ENCODE peak calls at places on chromosomes 6 and 20, in ten cellular contexts. X, C, A, W, T, O, U, Y, N and M are unnamed samples.

GRCh38 chr6:658244-658643 is 1.3 kb upstream of the HUS1B start:
- DNase-seq in X (peak), C (no peak), A (no peak), W (peak), T (no peak), O (no peak), U (peak), Y (no peak), N (no peak), M (no peak)

GRCh38 chr20:2381303-2381702 is 602 bp downstream of the TGM6 start:
- DNase-seq in X (no peak), C (no peak), A (no peak), W (no peak), T (no peak), O (no peak), U (no peak), Y (no peak), N (no peak), M (no peak)

GRCh38 chr20:53080969-53081871 is 109.1 kb downstream of the TSHZ2 start:
- DNase-seq in X (no peak), C (no peak), A (peak), W (no peak), T (no peak), O (no peak), U (peak), Y (no peak), N (peak), M (no peak)

GRCh38 chr20:58839474-58839874 is 11.2 kb downstream of the GNAS-AS1 start:
- DNase-seq in X (no peak), C (no peak), A (peak), W (peak), T (no peak), O (peak), U (peak), Y (peak), N (peak), M (peak)

GRCh38 chr6:106141441-106142237 is 55.5 kb downstream of the PRDM1 start:
- DNase-seq in X (no peak), C (no peak), A (peak), W (no peak), T (no peak), O (peak), U (peak), Y (no peak), N (no peak), M (peak)

GRCh38 chr20:45269754-45270270 is 15.4 kb upstream of the SLPI start:
- DNase-seq in X (no peak), C (no peak), A (no peak), W (no peak), T (no peak), O (no peak), U (no peak), Y (no peak), N (peak), M (no peak)

GRCh38 chr6:21598662-21599061 is 5.1 kb downstream of the SOX4 start:
- DNase-seq in X (no peak), C (no peak), A (peak), W (peak), T (no peak), O (no peak), U (peak), Y (no peak), N (no peak), M (no peak)

GRCh38 chr6:143969077-143969476 is 39.0 kb downstream of the PLAGL1 start:
- DNase-seq in X (no peak), C (no peak), A (no peak), W (no peak), T (no peak), O (no peak), U (no peak), Y (no peak), N (no peak), M (no peak)

GRCh38 chr6:100446115-100446921 is 18.4 kb downstream of the SIM1 start:
- DNase-seq in X (no peak), C (no peak), A (no peak), W (no peak), T (no peak), O (no peak), U (no peak), Y (peak), N (no peak), M (no peak)

GRCh38 chr20:8505817-8506216 is 373.8 kb downstream of the PLCB1 start:
- DNase-seq in X (no peak), C (no peak), A (no peak), W (no peak), T (no peak), O (no peak), U (no peak), Y (no peak), N (no peak), M (no peak)

GRCh38 chr20:56400001-56400640 is 7.7 kb downstream of the CSTF1 start:
- DNase-seq in X (peak), C (peak), A (peak), W (peak), T (peak), O (peak), U (peak), Y (no peak), N (peak), M (peak)

GRCh38 chr20:64161595-64162238 is 2.5 kb upstream of the MYT1 start:
- DNase-seq in X (peak), C (peak), A (peak), W (peak), T (no peak), O (peak), U (peak), Y (no peak), N (peak), M (no peak)
- H3K4me3 ChIP-seq in X (no peak), C (no peak), A (no peak), W (no peak), T (no peak), O (no peak), U (no peak), Y (no peak), N (no peak), M (no peak)

GRCh38 chr6:40285535-40285934 is 301.6 kb downstream of the LRFN2 start:
- DNase-seq in X (no peak), C (no peak), A (no peak), W (no peak), T (no peak), O (no peak), U (no peak), Y (no peak), N (no peak), M (no peak)
- H3K4me3 ChIP-seq in X (no peak), C (no peak), A (no peak), W (no peak), T (no peak), O (no peak), U (no peak), Y (no peak), N (no peak), M (no peak)

DNA sequence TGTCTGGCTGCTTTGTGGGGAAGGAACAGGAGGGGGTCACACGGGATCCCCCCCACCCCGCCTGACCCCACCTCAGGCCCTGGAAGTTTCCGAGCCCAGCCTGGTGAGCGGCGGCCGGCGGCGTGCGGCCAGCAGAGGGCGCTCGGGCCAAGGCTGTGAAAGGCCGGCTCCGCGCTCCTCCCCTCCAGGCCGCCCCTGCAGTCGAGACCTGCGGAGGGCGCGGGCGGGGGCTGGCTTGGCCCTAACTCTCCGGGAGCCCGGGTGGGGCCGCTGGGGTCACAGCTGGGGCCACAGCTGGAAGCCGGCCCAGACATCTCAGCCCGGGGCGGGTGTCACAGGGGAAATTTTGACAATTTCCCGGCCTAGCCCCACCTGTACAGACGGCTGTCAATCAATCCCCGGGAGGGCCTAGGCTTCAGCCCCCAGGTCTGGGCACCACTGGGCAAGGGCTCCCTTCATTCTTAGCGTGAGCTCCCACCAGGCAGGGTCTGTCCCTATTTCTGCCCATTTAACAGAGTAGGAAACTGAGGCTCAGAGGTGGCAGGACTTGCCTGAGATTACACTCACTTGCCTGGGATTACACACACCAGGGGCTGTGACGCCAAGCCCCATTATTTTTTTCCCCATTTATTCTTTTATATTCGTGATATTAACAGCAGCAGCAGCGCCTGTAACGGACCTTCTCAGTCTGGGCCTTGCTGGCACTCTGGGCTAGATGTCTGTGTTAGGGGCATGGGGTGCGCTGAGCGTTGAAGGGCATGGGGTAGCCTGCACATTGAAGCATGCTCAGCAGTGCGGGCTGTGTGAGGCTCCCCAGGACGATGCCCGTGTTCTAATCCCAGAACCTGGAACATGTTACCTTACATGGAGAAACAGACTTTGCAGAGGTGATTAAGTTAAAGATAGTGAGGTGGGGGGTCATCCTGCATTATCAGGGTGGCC is 23.0 kb downstream of the ZBP1 start:
- DNase-seq in X (peak), C (no peak), A (peak), W (peak), T (no peak), O (peak), U (peak), Y (peak), N (peak), M (peak)
- H3K4me3 ChIP-seq in X (no peak), C (no peak), A (no peak), W (no peak), T (peak), O (peak), U (no peak), Y (no peak), N (no peak), M (no peak)

DNA sequence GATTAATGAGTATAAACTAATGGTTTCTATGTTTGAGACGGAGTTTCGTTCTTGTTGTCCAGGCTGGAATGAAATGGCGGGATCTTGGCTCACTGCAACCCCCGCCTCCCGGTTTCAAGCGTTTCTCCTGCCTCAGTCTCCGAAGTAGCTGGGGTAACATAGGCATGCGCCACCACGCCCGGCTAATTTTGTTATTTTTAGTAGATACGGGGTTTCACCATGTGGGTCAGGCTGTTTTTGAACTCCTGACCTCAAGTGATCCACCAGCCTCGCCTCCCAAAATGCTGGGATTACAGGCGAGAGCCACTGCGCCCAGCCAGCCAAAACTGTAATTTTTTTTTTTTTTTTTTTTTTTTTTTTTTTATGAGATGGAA is 127.6 kb downstream of the HFE start:
- DNase-seq in X (no peak), C (no peak), A (no peak), W (no peak), T (no peak), O (no peak), U (no peak), Y (no peak), N (no peak), M (peak)
- H3K4me3 ChIP-seq in X (peak), C (no peak), A (no peak), W (no peak), T (peak), O (no peak), U (no peak), Y (peak), N (no peak), M (peak)

DNA sequence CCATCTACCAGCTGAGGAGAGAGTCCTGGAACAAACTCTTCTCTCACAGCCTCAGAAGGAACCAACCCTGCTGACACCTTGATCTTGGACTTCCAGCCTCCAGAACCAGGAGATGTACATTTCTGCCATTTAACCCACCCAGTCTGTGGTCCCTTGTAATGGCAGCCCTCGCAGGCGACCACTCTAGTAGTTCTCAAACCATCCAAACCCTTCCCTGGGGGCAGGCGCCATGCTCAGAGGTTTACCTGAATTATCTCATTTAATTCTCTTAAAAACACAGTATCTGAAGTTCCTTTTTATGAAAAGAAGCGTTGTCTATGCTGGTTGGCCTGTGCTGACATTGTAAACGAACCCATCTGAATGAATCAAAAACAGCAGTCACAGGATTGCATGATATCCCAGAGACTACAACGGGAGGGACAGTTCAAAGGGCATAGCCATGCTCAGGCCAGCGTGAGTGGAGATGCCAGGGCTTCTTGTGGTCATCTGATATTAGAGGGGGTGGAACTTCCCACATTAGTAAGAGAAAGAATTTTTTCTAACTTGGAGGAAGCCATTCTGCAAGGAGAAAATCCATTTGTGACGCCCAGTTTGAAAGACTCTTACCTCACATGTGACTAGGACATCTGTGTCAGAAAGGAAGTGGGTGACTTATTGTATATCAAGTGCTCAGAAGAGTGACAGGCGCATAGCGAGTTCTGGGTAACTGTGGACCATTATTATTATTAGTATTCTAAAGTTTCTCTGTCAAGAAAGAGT is 17.2 kb upstream of the TAGAP start:
- DNase-seq in X (no peak), C (no peak), A (no peak), W (no peak), T (no peak), O (no peak), U (no peak), Y (no peak), N (no peak), M (no peak)
- H3K4me3 ChIP-seq in X (no peak), C (no peak), A (no peak), W (no peak), T (no peak), O (peak), U (no peak), Y (no peak), N (no peak), M (no peak)

GRCh38 chr20:51163996-51164600 is 141.2 kb upstream of the KCNG1 start:
- DNase-seq in X (no peak), C (no peak), A (no peak), W (no peak), T (no peak), O (no peak), U (no peak), Y (no peak), N (no peak), M (no peak)
- H3K4me3 ChIP-seq in X (no peak), C (no peak), A (no peak), W (no peak), T (no peak), O (no peak), U (no peak), Y (no peak), N (no peak), M (no peak)

DNA sequence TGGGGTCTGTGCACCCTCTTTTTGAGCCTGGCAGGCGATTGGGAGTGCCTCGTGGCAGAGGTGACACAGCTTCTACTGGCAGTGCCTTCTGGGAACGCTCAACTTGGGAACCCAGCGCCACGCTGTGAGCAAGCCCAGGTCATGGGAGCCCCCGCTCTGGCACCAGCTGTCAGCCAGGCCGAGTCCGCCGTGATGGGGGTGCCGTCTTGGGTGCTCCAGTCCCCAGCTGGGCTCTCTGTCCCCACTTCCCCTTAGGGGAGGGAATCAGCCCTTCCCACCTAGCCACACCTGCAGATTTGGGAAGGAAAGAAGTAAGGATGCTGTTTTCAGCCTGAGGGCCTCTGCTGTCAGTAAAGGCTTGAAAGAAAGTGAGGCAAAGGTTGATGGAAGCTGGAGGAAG is 31.0 kb upstream of the NTSR1 start:
- DNase-seq in X (no peak), C (no peak), A (no peak), W (no peak), T (no peak), O (no peak), U (no peak), Y (no peak), N (no peak), M (no peak)
- H3K4me3 ChIP-seq in X (no peak), C (no peak), A (no peak), W (no peak), T (no peak), O (no peak), U (no peak), Y (no peak), N (no peak), M (no peak)

DNA sequence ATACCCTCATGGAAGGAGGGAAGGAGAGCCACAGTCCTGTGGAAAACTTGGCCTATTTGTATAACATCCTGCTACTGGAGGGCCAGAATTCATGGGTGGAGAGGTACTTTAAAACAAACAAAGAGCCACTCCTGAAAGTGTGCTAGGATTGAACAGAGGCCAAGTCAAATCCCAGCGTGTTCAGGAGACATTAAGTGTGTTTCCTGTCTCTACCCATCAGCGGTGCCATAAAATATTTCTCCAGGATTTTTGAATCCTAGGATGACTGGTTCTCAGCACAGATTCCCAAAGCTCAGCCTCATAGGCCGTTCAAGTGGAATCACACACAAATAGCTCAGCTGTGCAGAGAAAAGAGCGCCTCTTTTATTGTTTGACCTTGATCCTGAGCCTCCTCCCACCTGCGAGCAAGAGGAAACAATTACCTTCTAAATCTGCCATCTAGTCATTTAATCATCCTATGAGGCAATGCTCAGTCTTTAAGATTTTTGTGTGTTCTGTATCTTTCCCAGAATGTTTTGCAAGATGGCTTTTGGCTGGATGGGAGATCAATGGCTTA is 31.8 kb upstream of the RALGAPA2 start:
- DNase-seq in X (no peak), C (no peak), A (no peak), W (no peak), T (no peak), O (no peak), U (no peak), Y (no peak), N (no peak), M (no peak)
- H3K4me3 ChIP-seq in X (no peak), C (no peak), A (no peak), W (peak), T (peak), O (no peak), U (no peak), Y (peak), N (no peak), M (no peak)